ENCODE peak calls at places on chromosomes 6 and 20, in nine cellular contexts. N is GM10248, J is gastrocnemius medialis, F is fibroblast of pulmonary artery, U is RWPE1, C is endothelial cell, Q is psoas muscle, G is HFFc6, D is astrocyte of the spinal cord. P is an unnamed sample.

GRCh38 chr6:122652431-122652830 is 42.2 kb downstream of the PKIB start:
- DNase-seq in Q (no peak), F (no peak), D (peak), G (no peak), N (no peak), C (no peak), J (no peak), U (no peak), P (no peak)

GRCh38 chr20:44695295-44696230 is 19.6 kb upstream of the CCN5 start:
- DNase-seq in D (peak), N (no peak), J (no peak), G (peak), Q (no peak), U (no peak), F (peak), C (no peak), P (no peak)

GRCh38 chr6:142878407-142878806 is 66.6 kb downstream of the HIVEP2 start:
- DNase-seq in Q (no peak), U (no peak), C (no peak), D (no peak), N (no peak), F (peak), G (no peak), J (peak), P (no peak)

GRCh38 chr20:45779011-45779915 is 12.4 kb downstream of the WFDC3 start:
- DNase-seq in D (peak), Q (peak), G (peak), N (no peak), U (peak), C (no peak), J (peak), F (peak), P (peak)

GRCh38 chr6:157789861-157790260 is 33.2 kb upstream of the SNX9 start:
- DNase-seq in N (no peak), C (no peak), Q (no peak), G (no peak), U (peak), J (no peak), F (no peak), D (no peak), P (no peak)

GRCh38 chr6:138323821-138324220 is 53.9 kb upstream of the SMIM28 start:
- DNase-seq in U (no peak), D (no peak), N (no peak), J (no peak), G (no peak), Q (no peak), C (no peak), F (no peak), P (no peak)

GRCh38 chr6:91240878-91241603 is 654.2 kb upstream of the MAP3K7 start:
- DNase-seq in U (no peak), Q (no peak), D (no peak), J (no peak), N (peak), G (no peak), F (no peak), C (no peak), P (no peak)

GRCh38 chr20:45496166-45496565 is 19.3 kb downstream of the SPINT3 start:
- DNase-seq in G (no peak), Q (no peak), C (no peak), N (no peak), U (no peak), F (no peak), D (no peak), J (no peak), P (no peak)

GRCh38 chr6:75283907-75284284 is 696 bp downstream of the TMEM30A start:
- DNase-seq in J (no peak), C (no peak), Q (no peak), N (no peak), G (no peak), D (no peak), U (peak), F (no peak), P (no peak)

GRCh38 chr6:40909811-40910210 is 129.2 kb downstream of the UNC5CL start:
- DNase-seq in D (no peak), N (no peak), J (no peak), F (no peak), G (no peak), C (no peak), Q (no peak), U (peak), P (no peak)

GRCh38 chr20:50312682-50313187 is 122.1 kb downstream of the CEBPB start:
- DNase-seq in J (peak), D (peak), N (no peak), G (peak), F (peak), U (peak), Q (peak), C (no peak), P (no peak)

GRCh38 chr20:32966881-32967781 is 37.1 kb downstream of the SUN5 start:
- DNase-seq in D (no peak), U (no peak), Q (no peak), G (no peak), C (no peak), F (no peak), J (no peak), N (peak), P (no peak)

GRCh38 chr20:60136640-60137411 is 178.6 kb downstream of the CDH26 start:
- DNase-seq in Q (no peak), G (no peak), J (no peak), N (no peak), U (no peak), F (no peak), D (no peak), C (no peak), P (no peak)

GRCh38 chr6:149974825-149975224 is 11.1 kb downstream of the ULBP1 start:
- DNase-seq in U (no peak), D (no peak), F (no peak), J (no peak), C (no peak), G (no peak), N (no peak), Q (no peak), P (no peak)

GRCh38 chr20:8693709-8694108 is 375.2 kb upstream of the PLCB4 start:
- DNase-seq in D (peak), J (no peak), F (peak), N (no peak), Q (no peak), G (peak), U (peak), C (no peak), P (peak)

DNA sequence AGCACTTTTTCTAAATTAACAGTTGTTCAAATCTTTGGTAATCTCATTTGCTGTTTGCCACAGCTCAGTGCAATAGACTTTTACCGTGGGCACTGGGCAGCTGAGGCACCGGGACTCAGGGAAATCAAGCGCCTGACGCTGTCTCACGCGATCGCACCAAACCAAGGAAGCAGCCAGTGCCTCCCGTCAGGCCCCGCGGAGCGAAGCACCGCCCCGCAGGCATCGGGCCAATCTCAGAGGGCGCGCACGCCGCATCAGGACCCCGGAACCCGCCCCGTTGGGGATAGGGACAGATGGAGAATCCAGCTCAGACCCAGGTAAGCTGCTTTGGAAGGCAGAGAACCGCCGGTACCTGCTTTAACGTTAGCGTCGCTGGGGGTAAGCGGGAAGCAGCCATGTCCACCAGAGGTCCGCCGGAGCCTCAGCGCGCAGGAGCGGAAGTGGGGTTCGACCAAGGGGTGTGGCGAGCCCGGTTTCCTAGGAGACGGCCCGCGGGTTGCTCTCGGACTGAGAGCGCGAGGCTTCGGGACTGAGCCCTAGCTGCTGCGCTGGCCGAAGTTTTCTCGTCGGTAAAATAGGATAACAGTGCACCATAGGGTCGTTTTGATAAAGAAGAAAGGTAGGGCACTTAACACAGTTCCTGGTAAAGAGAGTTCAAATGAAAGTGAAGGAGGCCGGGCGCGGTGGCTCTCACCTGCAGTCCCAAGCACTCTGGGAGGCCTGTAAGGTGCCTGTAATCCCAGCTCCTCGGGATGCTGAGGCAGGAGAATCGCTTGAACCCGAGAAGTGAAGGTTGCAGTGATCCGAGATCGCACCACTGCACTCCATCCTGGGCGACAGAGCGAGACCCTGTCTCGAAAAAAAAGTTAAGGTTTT is at the start of gene LYRM2:
- DNase-seq in N (peak), Q (peak), C (peak), U (peak), F (peak), G (peak), J (peak), D (peak), P (peak)
- TF ChIP-seq CTCF in N (no peak), Q (peak), C (no peak), U (no peak), F (no peak), G (no peak), J (peak), D (peak), P (no peak)

DNA sequence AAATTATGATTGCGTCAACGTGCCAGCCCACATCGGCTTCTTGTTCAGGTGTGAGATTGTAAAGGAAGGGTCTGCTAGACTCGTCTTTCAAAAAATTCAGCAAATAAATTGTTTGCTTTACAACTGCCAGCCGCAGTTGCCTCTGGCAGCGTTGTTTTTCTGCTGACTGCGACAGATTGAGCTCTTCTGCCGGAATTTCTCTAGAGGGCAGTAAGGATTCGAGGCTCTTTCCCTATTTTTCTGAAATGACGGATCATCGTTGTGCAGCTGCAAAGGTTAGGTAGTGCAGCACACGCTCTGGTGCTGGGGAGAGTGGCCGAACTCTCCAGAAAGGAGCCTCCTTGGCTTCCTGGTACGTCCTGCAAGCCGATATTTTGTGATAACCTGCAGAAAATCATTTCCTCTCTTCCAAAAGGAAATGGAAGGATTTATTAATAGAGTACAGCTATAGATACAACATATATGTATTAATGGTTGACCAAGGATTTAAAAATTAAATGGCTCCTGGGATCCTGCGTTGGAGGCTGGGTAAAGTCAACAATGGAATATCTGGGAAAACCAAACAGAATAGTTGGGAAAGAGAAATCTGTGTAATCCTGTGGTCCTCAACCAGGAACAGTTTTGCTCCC is 121.9 kb upstream of the ZFP64 start:
- DNase-seq in Q (no peak), G (peak), C (peak), J (no peak), D (peak), N (no peak), F (peak), U (peak), P (peak)
- TF ChIP-seq CTCF in Q (peak), G (peak), C (no peak), J (no peak), D (peak), N (no peak), F (peak), U (peak), P (peak)

GRCh38 chr6:107489636-107490567 is at the start of gene SOBP:
- DNase-seq in G (no peak), C (peak), N (peak), D (peak), Q (peak), J (peak), F (peak), U (peak), P (no peak)
- TF ChIP-seq CTCF in G (no peak), C (peak), N (no peak), D (no peak), Q (no peak), J (no peak), F (no peak), U (no peak), P (no peak)

GRCh38 chr6:111872521-111873177 is 603 bp downstream of the FYN start:
- DNase-seq in Q (peak), U (no peak), C (no peak), J (peak), N (peak), D (peak), G (peak), F (peak), P (no peak)
- TF ChIP-seq CTCF in Q (no peak), U (no peak), C (no peak), J (no peak), N (no peak), D (no peak), G (peak), F (no peak), P (no peak)

GRCh38 chr6:111503660-111504059 is 20.6 kb upstream of the REV3L start:
- DNase-seq in D (peak), U (no peak), J (no peak), Q (no peak), N (no peak), G (no peak), F (peak), C (no peak), P (no peak)

GRCh38 chr6:111499269-111499793 is 16.3 kb upstream of the REV3L start:
- DNase-seq in N (no peak), U (no peak), F (no peak), G (no peak), D (no peak), J (no peak), Q (no peak), C (no peak), P (no peak)

GRCh38 chr6:111502154-111502553 is 19.1 kb upstream of the REV3L start:
- DNase-seq in J (no peak), D (no peak), C (no peak), N (no peak), F (no peak), U (no peak), G (no peak), Q (no peak), P (no peak)

GRCh38 chr6:111503194-111503593 is 20.2 kb upstream of the REV3L start:
- DNase-seq in D (peak), C (no peak), J (no peak), F (no peak), Q (no peak), U (no peak), G (peak), N (no peak), P (no peak)
- TF ChIP-seq CTCF in D (no peak), C (no peak), J (no peak), F (no peak), Q (no peak), U (no peak), G (no peak), N (no peak), P (no peak)

GRCh38 chr6:108468346-108468745 is 92.4 kb upstream of the FOXO3 start:
- DNase-seq in Q (no peak), C (no peak), G (no peak), J (no peak), D (no peak), N (no peak), F (peak), U (no peak), P (no peak)

GRCh38 chr6:108463789-108464188 is 96.9 kb upstream of the FOXO3 start:
- DNase-seq in Q (no peak), C (no peak), N (no peak), F (peak), G (no peak), U (no peak), D (peak), J (no peak), P (no peak)

GRCh38 chr6:108464506-108465084 is 96.1 kb upstream of the FOXO3 start:
- DNase-seq in D (no peak), C (no peak), U (no peak), N (no peak), Q (no peak), J (no peak), F (no peak), G (peak), P (no peak)
- TF ChIP-seq CTCF in D (no peak), C (no peak), U (no peak), N (no peak), Q (no peak), J (no peak), F (no peak), G (no peak), P (no peak)

GRCh38 chr6:39370021-39370420 is 47.5 kb upstream of the KCNK16 start:
- DNase-seq in J (no peak), G (no peak), Q (no peak), U (no peak), F (no peak), C (no peak), D (no peak), N (no peak), P (no peak)
- TF ChIP-seq CTCF in J (no peak), G (peak), Q (no peak), U (no peak), F (peak), C (no peak), D (peak), N (no peak), P (peak)

P was measured in HFF-Myc.